ENCODE peak calls at places on chromosomes 3 and 15, in four cellular contexts. One of them, this sample, is unnamed.
A peak's percentile ranks its signal among the peaks of the same experiment; 100 is the strongest.

GRCh38 chr3:3618624-3619023 is 180.6 kb upstream of the LRRN1 start:
- DNase-seq in IMR-90: no peak
- DNase-seq in K562: no peak
- DNase-seq in GM12878: no peak
- DNase-seq in this sample: no peak

GRCh38 chr15:63277044-63277892 is at the start of gene APH1B:
- DNase-seq in IMR-90: peak; percentile 48
- DNase-seq in K562: peak; percentile 96
- DNase-seq in GM12878: no peak
- DNase-seq in this sample: peak; percentile 75

GRCh38 chr15:76996526-76997401 is 1.8 kb downstream of the PSTPIP1 start:
- DNase-seq in IMR-90: peak; percentile 27
- DNase-seq in K562: no peak
- DNase-seq in GM12878: no peak
- DNase-seq in this sample: peak; percentile 60

GRCh38 chr3:188128905-188129304 is 25.1 kb upstream of the LPP start:
- DNase-seq in IMR-90: no peak
- DNase-seq in K562: no peak
- DNase-seq in GM12878: no peak
- DNase-seq in this sample: no peak

GRCh38 chr3:121232309-121233225 is 313.2 kb downstream of the POLQ start:
- DNase-seq in IMR-90: no peak
- DNase-seq in K562: no peak
- DNase-seq in GM12878: no peak
- DNase-seq in this sample: no peak

GRCh38 chr15:33910741-33911140 is 57.6 kb upstream of the CHRM5 start:
- DNase-seq in IMR-90: peak; percentile 69
- DNase-seq in K562: no peak
- DNase-seq in GM12878: no peak
- DNase-seq in this sample: peak; percentile 24

GRCh38 chr3:141456328-141456689 is 30.5 kb upstream of the RASA2 start:
- DNase-seq in IMR-90: peak; percentile 84
- DNase-seq in K562: no peak
- DNase-seq in GM12878: no peak
- DNase-seq in this sample: no peak

GRCh38 chr3:169026543-169027181 is 636.9 kb downstream of the MECOM start:
- DNase-seq in IMR-90: peak; percentile 92
- DNase-seq in K562: no peak
- DNase-seq in GM12878: no peak
- DNase-seq in this sample: peak; percentile 96

GRCh38 chr15:38012894-38013293 is 78.5 kb downstream of the TMCO5A start:
- DNase-seq in IMR-90: no peak
- DNase-seq in K562: no peak
- DNase-seq in GM12878: no peak
- DNase-seq in this sample: no peak

GRCh38 chr15:58546635-58547627 is 115.1 kb downstream of the LIPC start:
- DNase-seq in IMR-90: peak; percentile 91
- DNase-seq in K562: peak; percentile 85
- DNase-seq in GM12878: no peak
- DNase-seq in this sample: peak; percentile 77

GRCh38 chr3:62602987-62603386 is 229.6 kb upstream of the FEZF2 start:
- DNase-seq in IMR-90: peak; percentile 34
- DNase-seq in K562: no peak
- DNase-seq in GM12878: no peak
- DNase-seq in this sample: peak; percentile 22

GRCh38 chr3:133896002-133896761 is 500 bp upstream of the RAB6B start:
- DNase-seq in IMR-90: no peak
- DNase-seq in K562: peak; percentile 28
- DNase-seq in GM12878: no peak
- DNase-seq in this sample: no peak

GRCh38 chr3:152688313-152688712 is 146.6 kb upstream of the P2RY1 start:
- DNase-seq in IMR-90: no peak
- DNase-seq in K562: no peak
- DNase-seq in GM12878: no peak
- DNase-seq in this sample: no peak

GRCh38 chr15:50058231-50058630 is 60.8 kb downstream of the ATP8B4 start:
- DNase-seq in IMR-90: peak; percentile 63
- DNase-seq in K562: no peak
- DNase-seq in GM12878: no peak
- DNase-seq in this sample: peak; percentile 68

GRCh38 chr3:64264491-64265109 is 39.3 kb upstream of the PRICKLE2 start:
- DNase-seq in IMR-90: peak; percentile 32
- DNase-seq in K562: no peak
- DNase-seq in GM12878: no peak
- DNase-seq in this sample: no peak

GRCh38 chr3:123085293-123085949 is 18.6 kb downstream of the PDIA5 start:
- DNase-seq in IMR-90: no peak
- DNase-seq in K562: no peak
- DNase-seq in GM12878: no peak
- DNase-seq in this sample: no peak

GRCh38 chr3:187777331-187778046 is 32.2 kb upstream of the BCL6 start:
- DNase-seq in IMR-90: peak; percentile 27
- DNase-seq in K562: no peak
- DNase-seq in GM12878: peak; percentile 46
- DNase-seq in this sample: peak; percentile 6

GRCh38 chr3:183745300-183746098 is 47.9 kb downstream of the YEATS2 start:
- DNase-seq in IMR-90: peak; percentile 38
- DNase-seq in K562: no peak
- DNase-seq in GM12878: no peak
- DNase-seq in this sample: peak; percentile 21

GRCh38 chr3:5072100-5072816 is 49.8 kb upstream of the ARL8B start:
- DNase-seq in IMR-90: no peak
- DNase-seq in K562: no peak
- DNase-seq in GM12878: no peak
- DNase-seq in this sample: no peak

GRCh38 chr3:77254967-77255831 is 215.3 kb downstream of the ROBO2 start:
- DNase-seq in IMR-90: peak; percentile 69
- DNase-seq in K562: peak; percentile 45
- DNase-seq in GM12878: no peak
- DNase-seq in this sample: peak; percentile 26

GRCh38 chr3:143307613-143308183 is 188.1 kb downstream of the CHST2 start:
- DNase-seq in IMR-90: peak; percentile 76
- DNase-seq in K562: peak; percentile 86
- DNase-seq in GM12878: peak; percentile 31
- DNase-seq in this sample: peak; percentile 81

GRCh38 chr3:49568965-49569364 is 14.7 kb downstream of the BSN start:
- DNase-seq in IMR-90: no peak
- DNase-seq in K562: no peak
- DNase-seq in GM12878: no peak
- DNase-seq in this sample: no peak

DNA sequence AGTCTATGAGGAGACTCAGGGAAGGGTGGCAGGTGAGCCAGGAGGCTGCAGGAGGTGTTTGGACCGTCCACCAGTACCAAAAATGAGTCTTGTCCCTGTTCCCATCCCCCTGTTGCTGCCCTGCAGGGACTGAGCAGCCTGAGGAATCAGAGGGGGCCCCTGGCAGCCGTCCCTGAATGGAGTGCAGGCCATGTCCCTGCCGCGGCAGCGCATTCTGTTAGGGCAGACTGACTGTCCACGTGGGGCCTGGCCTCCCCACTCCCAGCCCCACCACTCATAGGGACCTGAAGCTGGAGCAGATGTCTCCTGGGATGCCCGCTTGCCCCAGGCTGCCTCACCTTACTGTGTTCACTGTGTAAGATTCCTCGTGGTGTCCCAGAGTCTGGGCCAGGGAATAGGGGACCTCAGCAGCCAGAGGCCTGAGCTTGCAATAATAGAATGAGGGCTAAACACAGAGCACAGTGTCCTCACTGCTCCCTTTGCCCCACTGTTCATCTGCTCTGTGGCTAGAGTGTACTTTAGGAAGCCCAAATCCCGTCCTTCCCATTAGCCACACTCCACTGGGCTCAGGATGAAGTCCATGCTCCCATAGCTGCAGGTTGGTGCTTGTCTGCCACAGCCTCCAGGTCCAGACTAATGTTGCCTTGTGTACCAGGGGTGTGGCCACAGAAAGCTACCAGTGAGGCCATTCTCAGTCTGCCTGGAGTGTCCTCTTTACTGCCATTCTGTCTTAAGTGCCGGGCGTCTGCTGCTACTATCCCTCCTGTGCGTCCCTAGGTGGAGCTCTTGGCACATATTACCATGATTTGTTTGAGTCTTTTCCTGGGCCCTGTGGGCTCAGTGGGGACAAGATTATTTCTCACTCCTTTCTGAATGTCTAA is 63.2 kb downstream of the HCN4 start:
- DNase-seq in IMR-90: peak; percentile 65
- DNase-seq in K562: peak; percentile 26
- DNase-seq in GM12878: no peak
- DNase-seq in this sample: peak; percentile 30
- TF ChIP-seq FOS in IMR-90: no peak
- TF ChIP-seq FOS in K562: no peak
- TF ChIP-seq FOS in GM12878: no peak
- TF ChIP-seq FOS in this sample: no peak

GRCh38 chr3:15165061-15165460 is 41.0 kb upstream of the CAPN7 start:
- DNase-seq in IMR-90: no peak
- DNase-seq in K562: no peak
- DNase-seq in GM12878: no peak
- DNase-seq in this sample: no peak
- TF ChIP-seq CTCF in IMR-90: no peak
- TF ChIP-seq CTCF in K562: no peak
- TF ChIP-seq CTCF in GM12878: no peak
- TF ChIP-seq CTCF in this sample: no peak

GRCh38 chr3:23096041-23096440 is 107.1 kb upstream of the UBE2E2 start:
- DNase-seq in IMR-90: no peak
- DNase-seq in K562: no peak
- DNase-seq in GM12878: no peak
- DNase-seq in this sample: no peak
- TF ChIP-seq FOS in IMR-90: no peak
- TF ChIP-seq FOS in K562: no peak
- TF ChIP-seq FOS in GM12878: no peak
- TF ChIP-seq FOS in this sample: no peak

GRCh38 chr15:74609938-74610301 is 5.7 kb upstream of the CLK3 start:
- DNase-seq in IMR-90: no peak
- DNase-seq in K562: no peak
- DNase-seq in GM12878: no peak
- DNase-seq in this sample: no peak

GRCh38 chr15:74613089-74613952 is 2.3 kb upstream of the CLK3 start:
- DNase-seq in IMR-90: no peak
- DNase-seq in K562: no peak
- DNase-seq in GM12878: no peak
- DNase-seq in this sample: no peak

GRCh38 chr15:74610302-74610951 is 5.2 kb upstream of the CLK3 start:
- DNase-seq in IMR-90: no peak
- DNase-seq in K562: peak; percentile 91
- DNase-seq in GM12878: no peak
- DNase-seq in this sample: no peak

GRCh38 chr15:74612677-74613076 is 3.0 kb upstream of the CLK3 start:
- DNase-seq in IMR-90: no peak
- DNase-seq in K562: no peak
- DNase-seq in GM12878: no peak
- DNase-seq in this sample: no peak

DNA sequence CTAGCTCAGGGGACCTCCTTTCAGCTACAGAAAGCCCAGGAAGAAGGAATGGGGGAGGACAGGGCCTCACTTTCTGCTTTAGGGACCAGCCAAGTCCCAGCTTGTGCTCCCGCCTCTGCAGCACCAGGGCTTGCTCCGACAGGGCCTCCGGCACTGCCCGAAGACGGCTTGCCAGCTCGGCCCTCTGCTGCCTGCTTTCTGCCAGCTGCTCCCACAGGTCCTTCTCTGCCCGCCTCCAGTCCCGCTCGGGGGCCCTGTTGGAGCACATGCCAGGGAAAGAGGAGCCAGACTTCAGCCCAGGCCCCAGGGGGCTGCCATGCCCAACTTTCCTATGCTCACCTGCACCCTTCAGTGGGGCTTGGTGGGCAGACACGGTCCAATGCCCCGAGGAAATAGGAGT is 4.3 kb upstream of the CLK3 start:
- DNase-seq in IMR-90: no peak
- DNase-seq in K562: no peak
- DNase-seq in GM12878: no peak
- DNase-seq in this sample: no peak
- TF ChIP-seq CTCF in IMR-90: no peak
- TF ChIP-seq CTCF in K562: no peak
- TF ChIP-seq CTCF in GM12878: no peak
- TF ChIP-seq CTCF in this sample: no peak

GRCh38 chr15:69524296-69524695 is 71.7 kb downstream of the RPLP1 start:
- DNase-seq in IMR-90: no peak
- DNase-seq in K562: no peak
- DNase-seq in GM12878: no peak
- DNase-seq in this sample: no peak

GRCh38 chr15:69524850-69525249 is 72.2 kb downstream of the RPLP1 start:
- DNase-seq in IMR-90: no peak
- DNase-seq in K562: no peak
- DNase-seq in GM12878: no peak
- DNase-seq in this sample: no peak

GRCh38 chr15:69525543-69525942 is 72.9 kb downstream of the RPLP1 start:
- DNase-seq in IMR-90: no peak
- DNase-seq in K562: peak; percentile 70
- DNase-seq in GM12878: no peak
- DNase-seq in this sample: no peak

GRCh38 chr15:69522361-69522760 is 69.7 kb downstream of the RPLP1 start:
- DNase-seq in IMR-90: no peak
- DNase-seq in K562: no peak
- DNase-seq in GM12878: no peak
- DNase-seq in this sample: no peak

DNA sequence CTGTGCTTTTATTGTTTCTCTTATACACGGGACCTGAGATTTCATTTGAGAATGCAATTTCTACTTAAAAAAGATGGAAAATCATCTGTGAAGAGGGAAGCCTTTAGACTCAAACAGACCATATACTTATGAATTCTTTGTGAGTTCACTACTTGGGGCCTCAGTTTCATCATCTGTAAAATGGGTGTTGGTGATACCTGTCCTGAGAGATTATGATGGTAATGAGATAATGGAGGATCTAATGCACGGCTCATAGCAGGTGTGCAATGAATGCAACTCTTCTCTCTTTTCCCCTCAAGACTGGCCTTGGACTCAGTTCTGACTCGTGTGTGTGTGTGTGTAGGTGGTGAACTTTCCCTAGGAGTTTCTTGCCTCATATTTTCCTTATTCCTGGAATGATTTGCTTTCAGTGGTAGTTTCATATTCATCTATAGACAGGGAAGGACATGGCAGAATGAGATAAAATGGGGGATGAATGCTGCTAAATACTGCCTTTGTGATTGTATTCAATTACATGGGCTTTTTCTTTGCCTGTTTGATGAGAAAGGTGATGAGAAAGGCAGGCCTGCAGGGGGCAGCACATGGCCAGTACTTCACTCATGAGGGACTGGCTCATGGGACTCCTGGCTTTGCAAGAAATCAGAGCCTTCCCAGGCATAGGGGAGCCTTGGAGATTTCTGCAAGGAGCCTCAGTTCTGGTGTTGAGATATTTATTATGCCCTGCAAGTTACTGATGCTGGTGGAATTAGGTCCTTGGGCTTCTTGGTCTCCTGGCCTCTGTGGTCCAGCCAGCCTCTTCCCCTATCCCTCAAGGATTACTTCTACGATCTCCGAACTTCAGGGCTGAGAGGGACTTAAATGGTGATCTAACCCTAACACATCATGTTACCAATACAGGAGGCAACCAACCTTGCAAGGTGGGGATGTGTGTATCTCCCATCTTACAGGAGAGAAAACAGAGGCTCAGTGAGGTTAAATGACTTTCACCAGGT is 70.7 kb downstream of the RPLP1 start:
- DNase-seq in IMR-90: peak; percentile 72
- DNase-seq in K562: peak; percentile 66
- DNase-seq in GM12878: no peak
- DNase-seq in this sample: peak; percentile 62
- TF ChIP-seq FOS in IMR-90: no peak
- TF ChIP-seq FOS in K562: no peak
- TF ChIP-seq FOS in GM12878: no peak
- TF ChIP-seq FOS in this sample: no peak

GRCh38 chr3:186529204-186529999 is 14.8 kb downstream of the CRYGS start:
- DNase-seq in IMR-90: no peak
- DNase-seq in K562: no peak
- DNase-seq in GM12878: no peak
- DNase-seq in this sample: no peak
- TF ChIP-seq CTCF in IMR-90: no peak
- TF ChIP-seq CTCF in K562: no peak
- TF ChIP-seq CTCF in GM12878: peak; percentile 14
- TF ChIP-seq CTCF in this sample: no peak